ENCODE peak calls at places on chromosome 7, in six cellular contexts. F is H9, C is mesenchymal stem cell, Z is neuronal stem cell, K is trophoblast cell, P is H1. D is an unnamed sample.

GRCh38 chr7:90766814-90767564 is 170.9 kb downstream of the CDK14 start:
- DNase-seq in Z (peak; percentile 18), C (peak; percentile 31), F (no peak), K (no peak), P (no peak), D (peak; percentile 82)

GRCh38 chr7:29408841-29409243 is 154.8 kb upstream of the PRR15 start:
- DNase-seq in F (peak; percentile 51), Z (peak; percentile 78), K (peak; percentile 62), P (peak; percentile 15), C (peak; percentile 76), D (peak; percentile 63)

GRCh38 chr7:13050703-13051102 is 363.3 kb downstream of the ARL4A start:
- DNase-seq in F (no peak), C (peak; percentile 69), P (no peak), Z (no peak), K (no peak), D (peak; percentile 94)

GRCh38 chr7:123769371-123769770 is 20.6 kb upstream of the WASL start:
- DNase-seq in K (no peak), F (no peak), C (no peak), P (no peak), Z (no peak), D (peak; percentile 5)

GRCh38 chr7:35430547-35431153 is 176.8 kb upstream of the TBX20 start:
- DNase-seq in P (no peak), C (no peak), F (peak; percentile 68), K (peak; percentile 23), Z (no peak), D (no peak)

GRCh38 chr7:92331508-92331907 is 85.7 kb downstream of the ANKIB1 start:
- DNase-seq in F (no peak), C (no peak), P (no peak), K (no peak), Z (no peak), D (no peak)

GRCh38 chr7:114670676-114671075 is 251.2 kb upstream of the MDFIC start:
- DNase-seq in F (no peak), C (no peak), Z (no peak), P (no peak), K (no peak), D (no peak)

GRCh38 chr7:131555565-131556054 is 818 bp downstream of the PODXL start:
- DNase-seq in Z (no peak), C (no peak), F (no peak), K (no peak), P (no peak), D (no peak)

GRCh38 chr7:150945853-150946825 is 32.0 kb downstream of the KCNH2 start:
- DNase-seq in P (no peak), K (no peak), C (no peak), Z (no peak), F (peak; percentile 33), D (no peak)

GRCh38 chr7:64882341-64883112 is 20.5 kb upstream of the ZNF273 start:
- DNase-seq in C (no peak), Z (no peak), K (no peak), P (peak; percentile 46), F (peak; percentile 18), D (no peak)

GRCh38 chr7:136023134-136023869 is 46.1 kb upstream of the MTPN start:
- DNase-seq in Z (no peak), P (no peak), F (no peak), C (no peak), K (no peak), D (no peak)

GRCh38 chr7:156475666-156476065 is 164.9 kb upstream of the RNF32 start:
- DNase-seq in Z (peak; percentile 35), K (no peak), P (no peak), C (peak; percentile 70), F (no peak), D (peak; percentile 90)

GRCh38 chr7:30460246-30460633 is 18.3 kb downstream of the NOD1 start:
- DNase-seq in C (no peak), Z (no peak), P (no peak), K (no peak), F (no peak), D (no peak)

GRCh38 chr7:30642789-30643188 is 39.5 kb downstream of the CRHR2 start:
- DNase-seq in K (no peak), C (no peak), F (no peak), Z (no peak), P (no peak), D (no peak)

GRCh38 chr7:7639421-7639820 is 1.1 kb upstream of the UMAD1 start:
- DNase-seq in Z (no peak), F (no peak), P (no peak), C (no peak), K (no peak), D (no peak)

GRCh38 chr7:94908204-94909022 is 1.0 kb downstream of the PPP1R9A start:
- DNase-seq in F (peak; percentile 72), Z (peak; percentile 76), K (peak; percentile 24), P (peak; percentile 38), C (peak; percentile 32), D (no peak)

GRCh38 chr7:50449881-50450690 is at the start of gene FIGNL1:
- DNase-seq in P (peak; percentile 31), F (peak; percentile 74), Z (peak; percentile 37), K (peak; percentile 57), C (peak; percentile 57), D (peak; percentile 68)

GRCh38 chr7:128459394-128459878 is 3.8 kb downstream of the HILPDA start:
- DNase-seq in F (peak; percentile 76), C (peak; percentile 81), K (peak; percentile 56), Z (peak; percentile 59), P (no peak), D (peak; percentile 75)

GRCh38 chr7:140062118-140062527 is 628 bp downstream of the PARP12 start:
- DNase-seq in F (peak; percentile 42), C (peak; percentile 21), P (no peak), K (no peak), Z (no peak), D (no peak)

GRCh38 chr7:26156454-26157365 is 4.7 kb downstream of the NFE2L3 start:
- DNase-seq in K (peak; percentile 83), Z (no peak), C (peak; percentile 96), P (no peak), F (no peak), D (peak; percentile 97)
- H3K4me1 ChIP-seq in K (peaks cover 45% of the 10 kb centered on the region), Z (peaks cover 11% of the 10 kb centered on the region), C (peaks cover 47% of the 10 kb centered on the region), P (peaks cover 42% of the 10 kb centered on the region), F (peaks cover 43% of the 10 kb centered on the region), D (peaks cover 32% of the 10 kb centered on the region)

DNA sequence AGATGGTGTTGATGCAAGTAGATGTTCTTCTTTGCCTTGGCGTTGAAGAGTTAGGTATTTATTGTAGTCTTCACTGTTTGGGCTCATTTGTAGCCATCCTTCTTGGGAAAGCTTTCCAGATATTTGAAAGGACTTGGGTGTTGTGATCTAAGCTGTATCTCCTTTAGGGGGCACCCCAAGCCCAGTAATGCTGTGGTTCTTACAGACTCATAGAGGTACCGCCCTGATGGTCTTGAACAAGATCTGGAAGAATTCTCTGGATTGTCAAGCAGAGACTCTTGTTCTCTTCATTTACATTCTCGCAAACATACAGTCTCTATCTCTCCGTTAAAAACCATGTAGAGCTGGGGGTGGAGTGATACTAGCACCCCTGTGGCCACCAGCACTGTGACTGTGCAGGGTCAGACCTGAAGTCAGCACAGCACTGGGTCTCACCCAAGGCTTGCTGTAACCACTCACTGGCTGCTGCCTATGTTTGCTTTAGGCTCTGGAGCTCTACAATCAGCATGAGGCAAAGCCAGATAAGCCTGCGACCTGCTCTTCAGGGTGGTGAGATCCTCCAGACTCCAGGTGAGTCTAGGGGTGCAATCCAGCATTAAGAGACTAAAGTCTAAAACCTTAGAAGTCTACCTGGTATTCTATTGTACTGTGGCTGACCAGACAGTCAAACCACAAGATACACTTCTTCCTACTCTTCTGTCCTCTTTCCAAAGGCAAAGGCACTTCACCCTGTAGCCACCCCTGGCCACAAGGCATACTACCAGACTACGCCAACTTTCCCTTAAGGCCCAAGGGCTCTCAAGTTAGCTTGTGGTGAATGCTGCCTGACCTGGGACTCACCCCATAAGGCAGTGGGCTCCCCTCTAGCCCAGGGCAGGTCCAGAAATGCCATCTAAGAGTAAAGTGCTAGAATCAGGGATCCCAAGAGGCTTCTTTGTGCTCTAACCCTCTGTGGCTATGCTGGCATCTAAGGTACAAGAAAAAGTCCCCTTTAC is 209.7 kb upstream of the TMEM196 start:
- DNase-seq in Z (peak; percentile 23), K (peak; percentile 2), P (no peak), C (peak; percentile 78), F (peak; percentile 69), D (peak; percentile 77)
- H3K4ac ChIP-seq in Z (no peak overlapping the region), K (no peak overlapping the region), P (peak overlapping the region; percentile 81), C (no peak overlapping the region), F (no peak overlapping the region), D (peak overlapping the region; percentile 39)

GRCh38 chr7:82255706-82256105 is 187.9 kb downstream of the CACNA2D1 start:
- DNase-seq in K (no peak), F (no peak), Z (no peak), P (no peak), C (no peak), D (no peak)

DNA sequence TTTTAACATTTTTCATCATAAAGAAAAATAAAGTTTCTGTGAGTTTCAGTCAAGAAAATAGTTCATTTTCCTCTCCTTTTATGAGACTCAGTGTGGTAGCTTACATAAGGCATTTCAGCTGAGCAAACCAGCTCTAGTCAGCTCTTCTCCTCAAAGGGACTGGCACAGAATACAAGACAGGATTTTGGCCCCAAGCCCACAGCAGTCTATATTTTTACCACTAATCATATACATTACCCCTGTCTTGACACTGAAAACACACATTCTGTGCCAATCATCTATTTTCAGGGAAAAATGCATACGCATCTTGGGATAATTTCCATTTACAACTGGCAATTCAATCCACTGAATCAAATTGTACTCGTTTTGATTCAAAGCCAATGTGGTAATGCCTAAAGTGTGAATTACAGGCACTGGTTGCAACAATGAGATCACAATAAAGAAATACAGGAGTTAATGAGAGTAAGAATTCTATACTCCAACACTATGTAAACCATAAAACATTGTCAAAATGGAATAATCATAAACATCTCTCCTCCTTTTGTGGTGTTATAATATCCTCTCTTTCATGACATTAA is 186.4 kb downstream of the CACNA2D1 start:
- DNase-seq in C (no peak), P (no peak), Z (no peak), K (no peak), F (no peak), D (no peak)
- H4K91ac ChIP-seq in C (no peak overlapping the region), P (no peak overlapping the region), Z (no peak overlapping the region), K (no peak overlapping the region), F (no peak overlapping the region), D (no peak overlapping the region)

DNA sequence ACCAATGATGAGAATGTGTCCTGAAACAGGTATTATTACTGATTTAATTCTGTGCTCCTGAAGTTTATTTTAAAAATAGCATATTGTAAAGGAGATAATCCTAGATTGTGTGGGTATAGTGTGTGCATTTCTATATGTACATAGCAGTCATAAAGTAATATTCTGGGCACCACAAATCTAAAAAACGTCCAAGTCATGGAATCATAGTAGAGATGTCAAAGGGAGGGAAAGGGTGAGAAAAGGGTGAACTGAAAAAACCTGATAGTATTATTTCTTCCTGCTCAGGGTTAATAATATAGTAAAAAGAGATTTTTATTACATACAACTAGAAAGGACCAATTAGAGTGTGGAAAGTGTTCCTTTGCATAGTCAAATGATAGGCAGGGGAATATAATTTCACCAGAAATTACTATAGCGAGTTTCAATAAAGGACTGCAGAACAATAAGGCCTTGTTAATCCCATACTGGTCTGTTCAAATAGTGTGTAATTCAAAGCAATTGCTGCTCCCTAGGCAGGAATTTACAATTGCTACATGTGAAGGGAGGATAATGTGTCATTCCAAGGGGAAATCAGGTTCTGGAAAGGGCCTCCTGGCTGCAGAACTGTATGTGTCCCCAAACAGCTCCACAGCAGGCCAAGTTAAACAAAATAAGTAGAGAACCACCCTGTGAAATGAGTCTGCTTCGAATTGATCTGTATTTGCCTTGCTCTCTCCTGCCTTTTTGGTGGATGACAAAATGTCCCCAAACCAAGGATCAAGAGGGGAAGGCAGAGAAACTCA is 42.5 kb upstream of the KMT2E start:
- DNase-seq in C (no peak), P (no peak), Z (no peak), K (no peak), F (no peak), D (peak; percentile 60)
- H3K4me1 ChIP-seq in C (peaks cover 13% of the 10 kb centered on the region), P (no peaks in the 10 kb centered on the region), Z (peaks cover 2% of the 10 kb centered on the region), K (no peaks in the 10 kb centered on the region), F (no peaks in the 10 kb centered on the region), D (peaks cover 25% of the 10 kb centered on the region)